ENCODE peak calls at places on chromosomes 13 and 19, in eight cellular contexts. H is activated T-cell treated with anti-CD3 and anti-CD28 coated beads, Interleukin-2, amount 50 U/mL, for 48 hours; T is Kasumi-1; Z is fibroblast of the aortic adventitia; N is AG08395; J is hypothalamus; I is NCI-H1694 treated with DMSO at 0.1 percent for 48 hours; R is SW 1271. L is an unnamed sample.

GRCh38 chr19:35379992-35380391 is 9.1 kb downstream of the GPR42 start:
- DNase-seq in I (no peak), N (no peak), T (no peak), H (no peak), R (no peak), J (no peak), Z (no peak), L (no peak)

GRCh38 chr19:47263169-47263560 is 6.8 kb downstream of the CCDC9 start:
- DNase-seq in N (no peak), T (no peak), Z (no peak), R (no peak), J (no peak), I (no peak), H (no peak), L (no peak)

GRCh38 chr19:40716031-40716654 is 543 bp downstream of the COQ8B start:
- DNase-seq in J (no peak), R (peak; percentile 79), I (peak; percentile 47), Z (no peak), H (no peak), N (no peak), T (no peak), L (no peak)

GRCh38 chr19:1862424-1863307 is 713 bp downstream of the KLF16 start:
- DNase-seq in R (no peak), T (no peak), N (peak; percentile 57), H (peak; percentile 67), Z (no peak), I (no peak), J (no peak), L (peak; percentile 83)

GRCh38 chr13:24651718-24652345 is 28.4 kb upstream of the ATP12A start:
- DNase-seq in I (no peak), Z (no peak), H (no peak), T (no peak), J (no peak), R (no peak), N (no peak), L (peak; percentile 67)

GRCh38 chr19:13267889-13268288 is 117.7 kb downstream of the IER2 start:
- DNase-seq in H (no peak), R (no peak), J (no peak), N (no peak), I (no peak), T (no peak), Z (no peak), L (no peak)

GRCh38 chr13:33032037-33032625 is 15.9 kb downstream of the KL start:
- DNase-seq in R (no peak), N (no peak), Z (no peak), H (no peak), T (no peak), I (no peak), J (no peak), L (no peak)

GRCh38 chr19:50710612-50711011 is 9.0 kb downstream of the SHANK1 start:
- DNase-seq in I (no peak), Z (no peak), R (no peak), T (no peak), J (no peak), N (no peak), H (no peak), L (no peak)

GRCh38 chr13:62910541-62910940 is 1494.9 kb upstream of the PCDH20 start:
- DNase-seq in R (no peak), Z (no peak), H (no peak), I (no peak), N (no peak), T (no peak), J (no peak), L (no peak)

GRCh38 chr13:28650284-28650683 is 8.6 kb upstream of the POMP start:
- DNase-seq in N (no peak), Z (peak; percentile 31), J (no peak), H (peak; percentile 41), R (no peak), I (no peak), T (no peak), L (no peak)

GRCh38 chr13:110275931-110276552 is 30.9 kb downstream of the COL4A1 start:
- DNase-seq in Z (no peak), R (no peak), N (no peak), I (no peak), H (no peak), T (no peak), J (no peak), L (no peak)

GRCh38 chr19:38839816-38840582 is 8.4 kb upstream of the ECH1 start:
- DNase-seq in J (no peak), T (no peak), Z (no peak), N (no peak), H (no peak), R (no peak), I (no peak), L (no peak)

GRCh38 chr19:14479985-14480694 is 5.0 kb upstream of the PTGER1 start:
- DNase-seq in N (peak; percentile 45), I (peak; percentile 13), H (peak; percentile 87), T (peak; percentile 49), R (no peak), J (no peak), Z (no peak), L (no peak)

GRCh38 chr19:40646564-40647254 is 43.7 kb downstream of the NUMBL start:
- DNase-seq in Z (no peak), R (no peak), T (no peak), I (no peak), H (no peak), N (no peak), J (no peak), L (no peak)

GRCh38 chr19:5572556-5573286 is 5.0 kb upstream of the TINCR start:
- DNase-seq in T (no peak), I (no peak), R (no peak), J (no peak), N (no peak), Z (no peak), H (no peak), L (no peak)

GRCh38 chr13:80217614-80218456 is 123.1 kb downstream of the SPRY2 start:
- DNase-seq in R (no peak), T (no peak), I (no peak), J (no peak), Z (peak; percentile 84), H (no peak), N (no peak), L (no peak)